ENCODE peak calls at places on chromosomes 1 and 21, in six cellular contexts. L is sigmoid colon; A is astrocyte; B is HTR-8/SVneo; D is T-helper 9 cell; C is stimulated activated CD8-positive, alpha-beta memory T cell treated with anti-CD3 and anti-CD28 coated beads, Interleukin-4, amount 100 ng/mL, for 24 hours. O is an unnamed sample.

GRCh38 chr21:34844033-34844923 is 175.5 kb downstream of the CLIC6 start:
- DNase-seq in L (peak; percentile 87), A (no peak), B (no peak), D (no peak), C (no peak), O (peak; percentile 74)

GRCh38 chr1:10901894-10902805 is 105.7 kb upstream of the CASZ1 start:
- DNase-seq in L (no peak), A (no peak), B (no peak), D (no peak), C (no peak), O (no peak)

GRCh38 chr1:209641216-209642181 is 10.7 kb downstream of the LAMB3 start:
- DNase-seq in L (peak; percentile 95), A (no peak), B (no peak), D (no peak), C (no peak), O (no peak)

GRCh38 chr1:14366361-14367018 is 232.0 kb upstream of the KAZN start:
- DNase-seq in L (no peak), A (peak; percentile 36), B (no peak), D (no peak), C (no peak), O (no peak)

GRCh38 chr1:207883104-207883651 is 27.7 kb downstream of the CD34 start:
- DNase-seq in L (no peak), A (no peak), B (no peak), D (no peak), C (no peak), O (no peak)

GRCh38 chr1:65827346-65827745 is 34.7 kb downstream of the PDE4B start:
- DNase-seq in L (no peak), A (peak; percentile 48), B (no peak), D (no peak), C (no peak), O (no peak)

GRCh38 chr1:225733254-225733653 is 44.4 kb upstream of the SRP9 start:
- DNase-seq in L (no peak), A (no peak), B (no peak), D (no peak), C (no peak), O (no peak)

GRCh38 chr1:240107058-240107684 is 15.5 kb downstream of the FMN2 start:
- DNase-seq in L (no peak), A (peak; percentile 88), B (peak; percentile 67), D (no peak), C (no peak), O (peak; percentile 55)

GRCh38 chr1:173554541-173555250 is 48.2 kb downstream of the SLC9C2 start:
- DNase-seq in L (no peak), A (no peak), B (no peak), D (no peak), C (no peak), O (no peak)

GRCh38 chr1:53346814-53347176 is 18.9 kb upstream of the LRP8 start:
- DNase-seq in L (peak; percentile 22), A (no peak), B (no peak), D (no peak), C (no peak), O (no peak)

GRCh38 chr1:228555074-228555989 is 68.2 kb downstream of the RNF187 start:
- DNase-seq in L (no peak), A (no peak), B (no peak), D (no peak), C (no peak), O (peak; percentile 45)

GRCh38 chr1:39158330-39159086 is 46.0 kb upstream of the MACF1 start:
- DNase-seq in L (no peak), A (peak; percentile 77), B (no peak), D (no peak), C (no peak), O (peak; percentile 87)

GRCh38 chr1:71081697-71082080 is 854 bp upstream of the ZRANB2 start:
- DNase-seq in L (no peak), A (no peak), B (no peak), D (no peak), C (no peak), O (peak; percentile 6)

GRCh38 chr1:87450615-87451209 is 122.0 kb downstream of the LMO4 start:
- DNase-seq in L (no peak), A (no peak), B (no peak), D (peak; percentile 6), C (no peak), O (no peak)

GRCh38 chr1:2108877-2109580 is 58.8 kb downstream of the PRKCZ start:
- DNase-seq in L (no peak), A (no peak), B (no peak), D (no peak), C (no peak), O (no peak)

GRCh38 chr1:7471836-7472235 is 299.3 kb upstream of the VAMP3 start:
- DNase-seq in L (no peak), A (peak; percentile 91), B (peak; percentile 24), D (no peak), C (no peak), O (peak; percentile 62)

GRCh38 chr1:207872655-207873054 is 38.3 kb downstream of the CD34 start:
- DNase-seq in L (no peak), A (no peak), B (no peak), D (no peak), C (no peak), O (no peak)

GRCh38 chr1:147719029-147719703 is 41.2 kb downstream of the GJA5 start:
- DNase-seq in L (no peak), A (no peak), B (no peak), D (no peak), C (no peak), O (peak; percentile 14)

GRCh38 chr1:99707535-99708142 is 58.8 kb downstream of the FRRS1 start:
- DNase-seq in L (peak; percentile 74), A (peak; percentile 30), B (peak; percentile 44), D (peak; percentile 47), C (peak; percentile 20), O (peak; percentile 38)

GRCh38 chr1:41515778-41516167 is 31.3 kb upstream of the EDN2 start:
- DNase-seq in L (no peak), A (no peak), B (no peak), D (no peak), C (no peak), O (no peak)

GRCh38 chr21:35138665-35139381 is 89.7 kb upstream of the RUNX1 start:
- DNase-seq in L (no peak), A (peak; percentile 100), B (peak; percentile 76), D (no peak), C (peak; percentile 49), O (peak; percentile 37)

GRCh38 chr1:68322837-68323687 is 90.7 kb upstream of the WLS start:
- DNase-seq in L (peak; percentile 82), A (peak; percentile 89), B (no peak), D (no peak), C (no peak), O (no peak)

GRCh38 chr1:42456754-42457089 is 379 bp downstream of the PPCS start:
- DNase-seq in L (peak; percentile 73), A (peak; percentile 45), B (peak; percentile 25), D (no peak), C (peak; percentile 36), O (no peak)

GRCh38 chr21:36992671-36993070 is 13.8 kb upstream of the RIPPLY3 start:
- DNase-seq in L (no peak), A (no peak), B (no peak), D (no peak), C (no peak), O (no peak)

GRCh38 chr1:223001653-223002634 is 141.1 kb downstream of the TLR5 start:
- DNase-seq in L (no peak), A (no peak), B (no peak), D (no peak), C (no peak), O (no peak)

GRCh38 chr1:166132496-166132895 is 34.3 kb downstream of the FAM78B start:
- DNase-seq in L (no peak), A (peak; percentile 64), B (no peak), D (no peak), C (no peak), O (no peak)

GRCh38 chr21:46051821-46052675 is 45.9 kb upstream of the COL6A2 start:
- DNase-seq in L (peak; percentile 62), A (no peak), B (no peak), D (no peak), C (no peak), O (no peak)

GRCh38 chr1:45552309-45552708 is 1.7 kb downstream of the AKR1A1 start:
- DNase-seq in L (peak; percentile 67), A (no peak), B (no peak), D (no peak), C (no peak), O (no peak)

GRCh38 chr1:234768569-234769283 is 158.7 kb upstream of the IRF2BP2 start:
- DNase-seq in L (no peak), A (no peak), B (no peak), D (no peak), C (peak; percentile 54), O (no peak)

GRCh38 chr1:34619256-34619655 is 135.6 kb upstream of the GJB5 start:
- DNase-seq in L (no peak), A (no peak), B (no peak), D (no peak), C (no peak), O (no peak)

GRCh38 chr1:27154991-27155781 is at the start of gene SLC9A1:
- DNase-seq in L (peak; percentile 98), A (peak; percentile 80), B (peak; percentile 67), D (peak; percentile 94), C (peak; percentile 81), O (peak; percentile 90)

GRCh38 chr1:181430015-181430657 is 53.2 kb upstream of the CACNA1E start:
- DNase-seq in L (no peak), A (no peak), B (no peak), D (no peak), C (no peak), O (no peak)

GRCh38 chr1:79517425-79518219 is 511.1 kb upstream of the ADGRL4 start:
- DNase-seq in L (no peak), A (no peak), B (no peak), D (no peak), C (no peak), O (no peak)